ENCODE peak calls at places on chromosomes 2 and 18, in ten cellular contexts. J is heart right ventricle, Y is esophagus squamous epithelium, U is cardiac muscle cell, O is GM23248, C is hepatocyte, X is H1, L is SK-N-SH, F is fibroblast of lung, W is thoracic aorta. R is an unnamed sample. For H3K4me1 and H3K36me3, the result is how much of the 10 kb centered on the place peaks cover.

GRCh38 chr2:216775043-216775453 is 79.7 kb upstream of the IGFBP5 start:
- DNase-seq in J (peak), Y (no peak), U (peak), O (peak), C (peak), X (no peak), L (peak), F (peak), W (peak), R (no peak)

GRCh38 chr18:864872-865273 is 39.8 kb upstream of the ADCYAP1 start:
- DNase-seq in J (peak), Y (no peak), U (peak), O (peak), C (peak), X (peak), L (peak), F (peak), W (no peak), R (peak)

GRCh38 chr2:237497820-237498128 is 10.7 kb downstream of the MLPH start:
- DNase-seq in J (no peak), Y (no peak), U (peak), O (peak), C (no peak), X (no peak), L (no peak), F (peak), W (no peak), R (no peak)

GRCh38 chr18:52723456-52724065 is 383.6 kb downstream of the DCC start:
- DNase-seq in J (no peak), Y (no peak), U (no peak), O (no peak), C (no peak), X (no peak), L (no peak), F (no peak), W (no peak), R (no peak)

GRCh38 chr2:219627105-219628100 is at the start of gene SLC4A3:
- DNase-seq in J (no peak), Y (no peak), U (peak), O (peak), C (peak), X (peak), L (peak), F (no peak), W (no peak), R (no peak)

GRCh38 chr18:53838796-53839195 is 385.7 kb downstream of the MBD2 start:
- DNase-seq in J (no peak), Y (no peak), U (no peak), O (no peak), C (peak), X (no peak), L (no peak), F (no peak), W (no peak), R (no peak)

GRCh38 chr2:205103699-205104098 is 558.4 kb downstream of the PARD3B start:
- DNase-seq in J (no peak), Y (no peak), U (no peak), O (no peak), C (no peak), X (no peak), L (no peak), F (no peak), W (no peak), R (no peak)

GRCh38 chr2:235695602-235695895 is 201.7 kb downstream of the AGAP1 start:
- DNase-seq in J (no peak), Y (no peak), U (no peak), O (no peak), C (no peak), X (no peak), L (no peak), F (no peak), W (no peak), R (no peak)

GRCh38 chr2:237968048-237968862 is 1.4 kb downstream of the UBE2F start:
- DNase-seq in J (peak), Y (peak), U (peak), O (peak), C (peak), X (no peak), L (peak), F (peak), W (no peak), R (peak)

GRCh38 chr2:85314884-85315242 is 12.9 kb downstream of the TGOLN2 start:
- DNase-seq in J (no peak), Y (no peak), U (no peak), O (no peak), C (no peak), X (no peak), L (no peak), F (no peak), W (no peak), R (no peak)

GRCh38 chr2:88831792-88832248 is 140.3 kb downstream of the RPIA start:
- DNase-seq in J (peak), Y (no peak), U (peak), O (peak), C (no peak), X (peak), L (peak), F (peak), W (no peak), R (peak)

GRCh38 chr2:216370961-216371633 is 1.2 kb downstream of the MARCHF4 start:
- DNase-seq in J (no peak), Y (no peak), U (no peak), O (peak), C (no peak), X (peak), L (peak), F (no peak), W (no peak), R (peak)

GRCh38 chr2:147456729-147457128 is 388.1 kb upstream of the ACVR2A start:
- DNase-seq in J (no peak), Y (no peak), U (peak), O (peak), C (peak), X (no peak), L (no peak), F (no peak), W (no peak), R (no peak)

GRCh38 chr2:121699421-121700328 is 37.0 kb downstream of the NIFK start:
- DNase-seq in J (peak), Y (peak), U (peak), O (peak), C (peak), X (no peak), L (no peak), F (peak), W (peak), R (peak)

GRCh38 chr2:232350804-232351685 is 27.5 kb upstream of the ALPP start:
- DNase-seq in J (no peak), Y (no peak), U (no peak), O (no peak), C (no peak), X (peak), L (no peak), F (no peak), W (no peak), R (no peak)

GRCh38 chr2:72757177-72757775 is 68.6 kb downstream of the EXOC6B start:
- DNase-seq in J (peak), Y (no peak), U (peak), O (no peak), C (peak), X (no peak), L (peak), F (peak), W (no peak), R (peak)

GRCh38 chr2:128563348-128563687 is 244.7 kb upstream of the HS6ST1 start:
- DNase-seq in J (peak), Y (no peak), U (peak), O (peak), C (no peak), X (no peak), L (no peak), F (peak), W (peak), R (no peak)

GRCh38 chr18:24853076-24853475 is 392.6 kb downstream of the HRH4 start:
- DNase-seq in J (no peak), Y (no peak), U (no peak), O (no peak), C (no peak), X (no peak), L (no peak), F (no peak), W (no peak), R (no peak)

GRCh38 chr18:10142496-10143160 is 228.8 kb downstream of the VAPA start:
- DNase-seq in J (no peak), Y (no peak), U (peak), O (peak), C (no peak), X (peak), L (no peak), F (peak), W (no peak), R (peak)

GRCh38 chr18:40208951-40209350 is 1746.1 kb upstream of the PIK3C3 start:
- DNase-seq in J (no peak), Y (no peak), U (no peak), O (no peak), C (no peak), X (no peak), L (no peak), F (peak), W (no peak), R (no peak)

GRCh38 chr2:33497177-33497787 is 20.8 kb downstream of the RASGRP3 start:
- DNase-seq in J (no peak), Y (no peak), U (peak), O (no peak), C (no peak), X (no peak), L (no peak), F (peak), W (no peak), R (peak)

GRCh38 chr2:99822487-99823218 is 319.7 kb downstream of the AFF3 start:
- DNase-seq in J (no peak), Y (no peak), U (no peak), O (no peak), C (no peak), X (no peak), L (no peak), F (no peak), W (no peak), R (no peak)

GRCh38 chr2:40403233-40403841 is 48.6 kb downstream of the SLC8A1 start:
- DNase-seq in J (no peak), Y (no peak), U (peak), O (peak), C (no peak), X (no peak), L (no peak), F (peak), W (no peak), R (no peak)

GRCh38 chr18:506264-506663 is 5.8 kb upstream of the COLEC12 start:
- DNase-seq in J (no peak), Y (no peak), U (no peak), O (peak), C (no peak), X (no peak), L (no peak), F (no peak), W (no peak), R (peak)

GRCh38 chr2:6310186-6310909 is 555.4 kb downstream of the CMPK2 start:
- DNase-seq in J (no peak), Y (no peak), U (no peak), O (no peak), C (no peak), X (no peak), L (peak), F (no peak), W (no peak), R (no peak)

GRCh38 chr2:85116207-85116606 is 17.0 kb upstream of the TCF7L1 start:
- DNase-seq in J (no peak), Y (no peak), U (no peak), O (no peak), C (no peak), X (no peak), L (no peak), F (no peak), W (no peak), R (no peak)

GRCh38 chr2:24722141-24722790 is 70.9 kb downstream of the PTRHD1 start:
- DNase-seq in J (no peak), Y (no peak), U (no peak), O (no peak), C (no peak), X (no peak), L (no peak), F (no peak), W (no peak), R (no peak)

GRCh38 chr2:96533292-96534073 is 3.1 kb upstream of the ARID5A start:
- DNase-seq in J (peak), Y (no peak), U (peak), O (peak), C (no peak), X (no peak), L (no peak), F (peak), W (peak), R (peak)

GRCh38 chr2:96530474-96531357 is 5.8 kb upstream of the ARID5A start:
- DNase-seq in J (no peak), Y (no peak), U (no peak), O (no peak), C (no peak), X (no peak), L (no peak), F (no peak), W (no peak), R (no peak)

GRCh38 chr2:96531366-96531765 is 5.2 kb upstream of the ARID5A start:
- DNase-seq in J (peak), Y (no peak), U (no peak), O (no peak), C (no peak), X (no peak), L (no peak), F (no peak), W (no peak), R (no peak)

GRCh38 chr2:96532641-96533291 is 3.8 kb upstream of the ARID5A start:
- DNase-seq in J (peak), Y (no peak), U (peak), O (no peak), C (no peak), X (no peak), L (no peak), F (no peak), W (no peak), R (no peak)

GRCh38 chr2:96531872-96532505 is 4.6 kb upstream of the ARID5A start:
- DNase-seq in J (peak), Y (peak), U (peak), O (peak), C (peak), X (no peak), L (peak), F (peak), W (peak), R (peak)
- H3K4me1 ChIP-seq in J (half or more), Y (half or more), U (under half), O (under half), C (under half), X (under half), L (under half), F (under half), W (half or more), R (under half)

GRCh38 chr18:6401687-6402086 is 13.0 kb downstream of the L3MBTL4 start:
- DNase-seq in J (no peak), Y (no peak), U (no peak), O (no peak), C (no peak), X (peak), L (no peak), F (no peak), W (no peak), R (no peak)

GRCh38 chr18:6406910-6407470 is 7.7 kb downstream of the L3MBTL4 start:
- DNase-seq in J (no peak), Y (no peak), U (no peak), O (no peak), C (no peak), X (no peak), L (no peak), F (no peak), W (no peak), R (no peak)

GRCh38 chr18:6406075-6406909 is 8.4 kb downstream of the L3MBTL4 start:
- DNase-seq in J (no peak), Y (no peak), U (peak), O (peak), C (peak), X (no peak), L (no peak), F (peak), W (no peak), R (no peak)

GRCh38 chr18:6405237-6406074 is 9.3 kb downstream of the L3MBTL4 start:
- DNase-seq in J (no peak), Y (no peak), U (peak), O (peak), C (no peak), X (no peak), L (no peak), F (no peak), W (no peak), R (no peak)

GRCh38 chr18:6404834-6405233 is 9.9 kb downstream of the L3MBTL4 start:
- DNase-seq in J (no peak), Y (no peak), U (no peak), O (no peak), C (no peak), X (no peak), L (no peak), F (no peak), W (no peak), R (no peak)
- H3K36me3 ChIP-seq in J (under half), Y (under half), U (under half), O (under half), C (under half), X (under half), L (under half), F (under half), W (under half), R (under half)

GRCh38 chr2:68833162-68833561 is 38.0 kb downstream of the BMP10 start:
- DNase-seq in J (no peak), Y (no peak), U (no peak), O (no peak), C (no peak), X (no peak), L (no peak), F (no peak), W (no peak), R (no peak)
- H3K4me1 ChIP-seq in J (half or more), Y (under half), U (under half), O (under half), C (under half), X (under half), L (under half), F (under half), W (half or more), R (under half)

GRCh38 chr2:74882299-74882687 is 48.4 kb downstream of the HK2 start:
- DNase-seq in J (no peak), Y (no peak), U (no peak), O (no peak), C (no peak), X (no peak), L (no peak), F (no peak), W (no peak), R (no peak)

GRCh38 chr2:74883011-74883410 is 49.1 kb downstream of the HK2 start:
- DNase-seq in J (no peak), Y (no peak), U (no peak), O (no peak), C (no peak), X (no peak), L (no peak), F (no peak), W (no peak), R (no peak)

GRCh38 chr2:74881626-74882298 is 47.8 kb downstream of the HK2 start:
- DNase-seq in J (no peak), Y (no peak), U (no peak), O (no peak), C (no peak), X (no peak), L (no peak), F (no peak), W (no peak), R (no peak)

GRCh38 chr2:74880054-74880728 is 46.3 kb downstream of the HK2 start:
- DNase-seq in J (no peak), Y (no peak), U (no peak), O (no peak), C (no peak), X (no peak), L (no peak), F (no peak), W (no peak), R (no peak)

GRCh38 chr2:74881176-74881575 is 47.2 kb downstream of the HK2 start:
- DNase-seq in J (no peak), Y (no peak), U (no peak), O (no peak), C (no peak), X (no peak), L (peak), F (no peak), W (no peak), R (no peak)
- H3K36me3 ChIP-seq in J (under half), Y (under half), U (half or more), O (half or more), C (under half), X (half or more), L (half or more), F (under half), W (under half), R (under half)